ENCODE peak calls at places on chromosomes 11 and 22, in five cellular contexts. U is A549, R is H1, C is HepG2, G is ovary. V is an unnamed sample.

GRCh38 chr11:30282289-30282631 is 40.6 kb upstream of the ARL14EP start:
- DNase-seq in U (no peak), R (no peak), C (no peak), G (no peak), V (peak)

GRCh38 chr22:48376428-48376827 is 1451.2 kb downstream of the BRD1 start:
- DNase-seq in U (no peak), R (peak), C (no peak), G (no peak), V (no peak)

GRCh38 chr11:16801288-16801980 is 63.0 kb downstream of the C11orf58 start:
- DNase-seq in U (no peak), R (no peak), C (no peak), G (no peak), V (no peak)

GRCh38 chr11:6453152-6453551 is 12.4 kb upstream of the HPX start:
- DNase-seq in U (no peak), R (no peak), C (no peak), G (no peak), V (no peak)

GRCh38 chr22:38490915-38491314 is 15.2 kb downstream of the DDX17 start:
- DNase-seq in U (peak), R (no peak), C (peak), G (peak), V (peak)

GRCh38 chr11:26134481-26135355 is 197.2 kb upstream of the ANO3 start:
- DNase-seq in U (peak), R (no peak), C (peak), G (no peak), V (no peak)

GRCh38 chr11:122439911-122440782 is 215.4 kb upstream of the UBASH3B start:
- DNase-seq in U (peak), R (peak), C (peak), G (peak), V (no peak)

GRCh38 chr11:122040476-122040875 is 75.5 kb downstream of the BLID start:
- DNase-seq in U (no peak), R (no peak), C (no peak), G (no peak), V (no peak)

GRCh38 chr22:22556995-22557925 is 1.8 kb downstream of the PRAME start:
- DNase-seq in U (peak), R (no peak), C (no peak), G (no peak), V (no peak)

GRCh38 chr22:35835998-35836691 is 118.5 kb downstream of the APOL5 start:
- DNase-seq in U (peak), R (no peak), C (peak), G (peak), V (peak)

GRCh38 chr11:112748713-112749481 is 212.3 kb upstream of the NCAM1 start:
- DNase-seq in U (no peak), R (no peak), C (no peak), G (peak), V (no peak)

GRCh38 chr11:112753706-112754105 is 207.5 kb upstream of the NCAM1 start:
- DNase-seq in U (no peak), R (no peak), C (no peak), G (no peak), V (no peak)

GRCh38 chr11:112752563-112752962 is 208.7 kb upstream of the NCAM1 start:
- DNase-seq in U (no peak), R (no peak), C (no peak), G (no peak), V (no peak)

GRCh38 chr11:112751312-112751711 is 209.9 kb upstream of the NCAM1 start:
- DNase-seq in U (no peak), R (no peak), C (no peak), G (no peak), V (no peak)

GRCh38 chr11:112751763-112752162 is 209.5 kb upstream of the NCAM1 start:
- DNase-seq in U (no peak), R (no peak), C (no peak), G (no peak), V (no peak)
- TF ChIP-seq EP300 in U (no peak), R (no peak), C (no peak), G (no peak), V (no peak)

DNA sequence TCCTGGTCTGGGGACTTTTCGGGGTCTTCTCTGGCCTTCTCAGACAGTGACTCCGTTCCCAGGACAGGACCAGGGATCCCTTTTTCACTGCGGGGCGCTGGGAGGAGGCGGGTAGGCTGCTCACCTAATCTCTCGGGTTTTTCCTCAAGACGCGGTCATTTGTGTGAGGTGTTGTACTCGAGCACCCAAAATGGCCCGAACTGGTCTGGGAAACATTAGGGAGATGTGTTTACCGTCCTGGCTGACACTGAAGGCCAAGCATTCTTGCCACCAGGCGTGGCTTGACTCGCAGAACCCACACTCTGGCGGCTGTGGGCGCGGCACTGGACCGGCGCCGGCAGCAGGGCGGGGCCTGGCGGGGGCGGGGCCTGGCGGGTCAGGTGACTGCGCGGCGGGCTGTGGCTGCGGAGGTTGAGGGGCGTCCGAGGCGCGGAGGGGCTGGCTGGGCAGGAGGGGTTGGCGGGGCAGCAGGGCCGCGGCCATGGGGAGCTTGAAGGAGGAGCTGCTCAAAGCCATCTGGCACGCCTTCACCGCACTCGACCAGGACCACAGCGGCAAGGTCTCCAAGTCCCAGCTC is at the start of gene SWAP70:
- DNase-seq in U (peak), R (peak), C (peak), G (peak), V (peak)
- TF ChIP-seq POLR2A in U (peak), R (no peak), C (peak), G (no peak), V (peak)

DNA sequence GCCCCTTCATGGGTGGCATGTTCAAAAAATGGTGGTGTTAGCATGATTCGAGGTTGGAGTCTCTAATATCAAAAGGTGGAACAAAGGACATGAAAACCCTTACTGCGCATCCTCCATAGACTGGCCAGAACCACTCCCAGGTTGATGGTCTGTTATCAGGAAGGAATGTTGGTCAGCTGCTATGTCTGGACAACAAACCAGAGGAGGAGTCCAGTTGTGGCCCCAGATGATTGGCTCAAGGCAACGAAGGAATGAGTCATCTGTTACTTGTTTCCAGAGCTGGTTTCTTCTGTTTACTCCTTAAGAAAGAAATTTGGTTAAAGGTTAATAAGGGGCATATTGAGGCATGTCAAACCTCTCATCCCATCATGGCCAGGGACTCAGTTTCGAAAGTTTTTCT is 56.9 kb upstream of the GRIA4 start:
- DNase-seq in U (peak), R (no peak), C (no peak), G (no peak), V (no peak)
- TF ChIP-seq EP300 in U (no peak), R (no peak), C (no peak), G (no peak), V (no peak)

DNA sequence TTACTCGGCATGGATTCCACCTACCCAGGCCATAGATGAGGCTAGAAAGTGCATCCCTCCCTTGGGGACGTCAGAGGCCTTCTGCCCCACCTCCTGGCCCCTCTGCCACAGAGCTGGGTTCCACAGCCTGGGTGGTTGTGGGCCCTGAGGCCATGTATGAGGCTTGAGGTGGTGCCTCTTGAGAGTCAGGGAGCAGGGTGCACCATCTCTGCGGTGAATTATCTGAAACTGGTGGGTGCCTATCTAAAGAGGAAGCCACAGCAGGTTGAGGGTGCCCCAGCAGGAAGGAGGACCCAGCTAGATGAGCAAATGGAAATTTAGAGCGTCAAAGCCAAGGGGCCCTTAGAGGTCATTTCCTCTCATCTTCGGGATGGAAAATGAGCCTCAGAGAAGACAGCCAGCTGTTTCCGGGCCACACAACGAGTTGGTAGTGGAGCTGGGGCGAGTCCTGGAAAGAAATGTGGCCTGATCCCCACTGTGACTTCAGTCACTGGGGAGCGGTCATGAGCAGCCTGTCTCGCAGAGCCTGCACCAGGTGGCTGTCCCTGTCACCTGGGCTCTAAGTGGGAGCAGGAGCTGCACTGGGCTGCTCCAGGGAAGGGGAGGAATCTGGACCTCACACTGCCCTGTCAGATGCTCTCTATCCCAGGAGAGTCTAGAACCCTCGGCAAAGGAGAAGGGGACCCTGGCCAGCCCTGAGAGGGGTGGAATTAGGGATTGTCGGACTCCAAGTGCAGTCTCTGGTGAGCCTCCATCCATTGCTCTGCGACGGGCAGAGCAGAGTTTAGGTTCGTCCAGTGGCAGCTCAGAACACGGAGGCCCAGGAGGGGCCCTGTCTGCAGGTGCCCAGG is 7.3 kb downstream of the ADORA2A start:
- DNase-seq in U (no peak), R (no peak), C (no peak), G (no peak), V (peak)
- TF ChIP-seq POLR2A in U (no peak), R (no peak), C (no peak), G (no peak), V (no peak)

GRCh38 chr22:46069518-46070214 is 80.7 kb upstream of the PPARA start:
- DNase-seq in U (peak), R (no peak), C (no peak), G (no peak), V (peak)
- TF ChIP-seq EP300 in U (no peak), R (no peak), C (no peak), G (peak), V (peak)

GRCh38 chr22:42770941-42771647 is 50.4 kb upstream of the A4GALT start:
- DNase-seq in U (no peak), R (no peak), C (no peak), G (no peak), V (no peak)

GRCh38 chr22:42769238-42769573 is 48.5 kb upstream of the A4GALT start:
- DNase-seq in U (no peak), R (no peak), C (no peak), G (no peak), V (no peak)

GRCh38 chr22:42770448-42770726 is 49.7 kb upstream of the A4GALT start:
- DNase-seq in U (no peak), R (no peak), C (no peak), G (no peak), V (no peak)

GRCh38 chr22:42768385-42769035 is 47.8 kb upstream of the A4GALT start:
- DNase-seq in U (no peak), R (no peak), C (no peak), G (no peak), V (no peak)

GRCh38 chr22:42769574-42770447 is 49.1 kb upstream of the A4GALT start:
- DNase-seq in U (peak), R (no peak), C (no peak), G (peak), V (peak)
- TF ChIP-seq POLR2A in U (no peak), R (no peak), C (no peak), G (no peak), V (no peak)

DNA sequence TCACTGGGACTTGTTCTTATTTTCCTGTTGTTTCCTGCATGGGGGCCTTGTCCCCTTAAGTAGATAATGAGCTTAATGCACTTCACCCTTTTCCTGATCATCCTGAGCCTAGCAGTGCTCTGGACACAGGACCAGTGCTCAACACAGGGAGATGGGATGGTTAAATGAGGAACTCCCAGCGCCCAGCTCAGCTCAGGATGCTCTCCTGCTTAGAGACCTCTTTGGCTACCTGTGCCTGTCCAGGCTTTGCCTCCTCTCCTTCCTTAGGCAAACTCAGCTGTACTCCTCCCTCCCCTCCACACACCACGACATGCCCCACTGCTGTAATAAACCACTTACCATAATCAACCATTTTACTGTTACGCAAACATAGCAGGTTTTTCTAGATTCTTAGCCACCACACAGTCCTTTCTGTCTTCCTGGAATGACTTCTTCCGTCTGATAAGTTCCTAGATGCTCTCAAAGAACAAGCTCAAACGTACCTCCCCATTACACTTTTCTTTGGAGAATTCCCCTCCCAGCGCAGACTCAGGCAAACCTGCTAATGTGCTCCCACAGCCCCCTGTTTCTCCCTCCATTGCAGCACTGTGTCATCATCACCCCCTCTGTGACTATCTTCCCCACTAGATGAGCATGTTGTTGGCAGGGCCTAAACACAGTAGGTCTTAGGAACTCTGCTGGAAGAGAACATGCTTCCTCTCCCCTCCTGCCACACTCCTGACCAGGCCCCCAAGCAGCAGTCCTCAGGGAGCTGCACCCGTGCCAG is 113.6 kb downstream of the MICAL2 start:
- DNase-seq in U (no peak), R (no peak), C (no peak), G (no peak), V (peak)
- TF ChIP-seq EP300 in U (no peak), R (no peak), C (no peak), G (no peak), V (no peak)

DNA sequence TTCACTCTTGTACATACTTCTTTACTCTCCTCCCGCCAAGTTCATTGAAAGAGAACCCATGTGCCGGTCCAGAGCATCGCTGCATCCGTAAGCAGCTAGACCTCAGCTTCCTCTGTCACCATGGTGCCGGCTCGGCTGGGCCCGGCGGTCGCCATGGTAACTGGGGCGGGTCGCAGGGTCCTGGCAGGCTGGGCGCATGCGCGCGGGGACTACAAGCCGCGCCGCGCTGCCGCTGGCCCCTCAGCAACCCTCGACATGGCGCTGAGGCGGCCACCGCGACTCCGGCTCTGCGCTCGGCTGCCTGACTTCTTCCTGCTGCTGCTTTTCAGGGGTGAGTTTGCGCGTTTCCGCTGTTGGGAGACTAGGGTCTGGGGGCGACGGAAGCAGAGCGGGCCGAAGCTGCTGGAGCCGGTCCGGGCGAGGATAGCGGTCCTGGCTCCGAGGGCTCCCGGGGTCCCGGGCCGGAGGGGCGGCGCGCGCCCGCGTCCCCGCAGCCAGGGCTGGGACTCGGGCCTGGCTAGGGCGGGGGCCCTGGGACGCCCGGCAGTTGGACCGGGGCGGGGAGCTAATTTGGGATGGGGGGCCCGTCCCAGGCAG is at the start of gene JAM3:
- DNase-seq in U (peak), R (peak), C (peak), G (peak), V (peak)
- TF ChIP-seq POLR2A in U (peak), R (no peak), C (no peak), G (peak), V (peak)